ENCODE peak calls at places on chromosomes 6 and 20, in ten cellular contexts. One of them, this sample, is unnamed.

GRCh38 chr20:62936996-62937352 is 973 bp upstream of the GID8 start:
- DNase-seq in heart right ventricle: no peak
- DNase-seq in uterus: no peak
- DNase-seq in endodermal cell: no peak
- DNase-seq in thoracic aorta: no peak
- DNase-seq in cardiac muscle cell: peak; percentile 40
- DNase-seq in AG04450: peak; percentile 47
- DNase-seq in CD4-positive, alpha-beta memory T cell: no peak
- DNase-seq in hepatocyte: peak; percentile 63
- DNase-seq in CD8-positive, alpha-beta memory T cell: no peak
- DNase-seq in this sample: no peak

GRCh38 chr6:68638225-68638900 is 3.3 kb downstream of the ADGRB3 start:
- DNase-seq in CD8-positive, alpha-beta memory T cell: no peak
- DNase-seq in cardiac muscle cell: peak; percentile 76
- DNase-seq in endodermal cell: peak; percentile 51
- DNase-seq in heart right ventricle: peak; percentile 14
- DNase-seq in AG04450: peak; percentile 6
- DNase-seq in uterus: peak; percentile 35
- DNase-seq in thoracic aorta: no peak
- DNase-seq in CD4-positive, alpha-beta memory T cell: no peak
- DNase-seq in hepatocyte: peak; percentile 55
- DNase-seq in this sample: no peak

GRCh38 chr20:48734104-48734749 is 93.6 kb downstream of the PREX1 start:
- DNase-seq in heart right ventricle: no peak
- DNase-seq in AG04450: no peak
- DNase-seq in thoracic aorta: no peak
- DNase-seq in CD4-positive, alpha-beta memory T cell: no peak
- DNase-seq in cardiac muscle cell: no peak
- DNase-seq in hepatocyte: no peak
- DNase-seq in endodermal cell: no peak
- DNase-seq in CD8-positive, alpha-beta memory T cell: no peak
- DNase-seq in uterus: no peak
- DNase-seq in this sample: no peak

GRCh38 chr6:156507106-156507505 is 270.1 kb upstream of the ARID1B start:
- DNase-seq in endodermal cell: no peak
- DNase-seq in CD8-positive, alpha-beta memory T cell: no peak
- DNase-seq in CD4-positive, alpha-beta memory T cell: no peak
- DNase-seq in AG04450: no peak
- DNase-seq in thoracic aorta: no peak
- DNase-seq in uterus: no peak
- DNase-seq in cardiac muscle cell: no peak
- DNase-seq in hepatocyte: no peak
- DNase-seq in heart right ventricle: no peak
- DNase-seq in this sample: no peak

GRCh38 chr6:148964467-148964866 is 217.6 kb downstream of the UST start:
- DNase-seq in heart right ventricle: no peak
- DNase-seq in AG04450: no peak
- DNase-seq in cardiac muscle cell: no peak
- DNase-seq in thoracic aorta: no peak
- DNase-seq in CD8-positive, alpha-beta memory T cell: no peak
- DNase-seq in hepatocyte: no peak
- DNase-seq in endodermal cell: no peak
- DNase-seq in uterus: no peak
- DNase-seq in CD4-positive, alpha-beta memory T cell: no peak
- DNase-seq in this sample: no peak

GRCh38 chr6:122180132-122180531 is 219.3 kb upstream of the HSF2 start:
- DNase-seq in uterus: no peak
- DNase-seq in CD4-positive, alpha-beta memory T cell: no peak
- DNase-seq in AG04450: no peak
- DNase-seq in CD8-positive, alpha-beta memory T cell: no peak
- DNase-seq in hepatocyte: peak; percentile 26
- DNase-seq in endodermal cell: no peak
- DNase-seq in thoracic aorta: no peak
- DNase-seq in cardiac muscle cell: peak; percentile 4
- DNase-seq in heart right ventricle: no peak
- DNase-seq in this sample: no peak

GRCh38 chr6:39465539-39465938 is 143.0 kb upstream of the KCNK16 start:
- DNase-seq in CD4-positive, alpha-beta memory T cell: no peak
- DNase-seq in hepatocyte: no peak
- DNase-seq in cardiac muscle cell: no peak
- DNase-seq in endodermal cell: no peak
- DNase-seq in AG04450: no peak
- DNase-seq in heart right ventricle: no peak
- DNase-seq in uterus: no peak
- DNase-seq in thoracic aorta: no peak
- DNase-seq in CD8-positive, alpha-beta memory T cell: no peak
- DNase-seq in this sample: no peak

GRCh38 chr6:108942556-108943492 is 94.6 kb downstream of the ARMC2 start:
- DNase-seq in thoracic aorta: no peak
- DNase-seq in AG04450: no peak
- DNase-seq in hepatocyte: no peak
- DNase-seq in cardiac muscle cell: no peak
- DNase-seq in CD4-positive, alpha-beta memory T cell: peak; percentile 73
- DNase-seq in uterus: no peak
- DNase-seq in endodermal cell: no peak
- DNase-seq in CD8-positive, alpha-beta memory T cell: peak; percentile 67
- DNase-seq in heart right ventricle: no peak
- DNase-seq in this sample: no peak

GRCh38 chr6:90411292-90411781 is 114.7 kb upstream of the BACH2 start:
- DNase-seq in hepatocyte: peak; percentile 28
- DNase-seq in AG04450: no peak
- DNase-seq in CD4-positive, alpha-beta memory T cell: peak; percentile 51
- DNase-seq in endodermal cell: peak; percentile 64
- DNase-seq in heart right ventricle: no peak
- DNase-seq in cardiac muscle cell: no peak
- DNase-seq in uterus: no peak
- DNase-seq in thoracic aorta: no peak
- DNase-seq in CD8-positive, alpha-beta memory T cell: no peak
- DNase-seq in this sample: no peak

GRCh38 chr6:75813476-75814250 is 64.6 kb downstream of the MYO6 start:
- DNase-seq in CD8-positive, alpha-beta memory T cell: no peak
- DNase-seq in uterus: no peak
- DNase-seq in hepatocyte: no peak
- DNase-seq in cardiac muscle cell: no peak
- DNase-seq in heart right ventricle: no peak
- DNase-seq in thoracic aorta: no peak
- DNase-seq in endodermal cell: peak; percentile 68
- DNase-seq in CD4-positive, alpha-beta memory T cell: no peak
- DNase-seq in AG04450: no peak
- DNase-seq in this sample: no peak

GRCh38 chr6:140311146-140311545 is 936.7 kb upstream of the CITED2 start:
- DNase-seq in uterus: no peak
- DNase-seq in endodermal cell: no peak
- DNase-seq in AG04450: no peak
- DNase-seq in hepatocyte: no peak
- DNase-seq in heart right ventricle: no peak
- DNase-seq in thoracic aorta: no peak
- DNase-seq in cardiac muscle cell: no peak
- DNase-seq in CD4-positive, alpha-beta memory T cell: no peak
- DNase-seq in CD8-positive, alpha-beta memory T cell: no peak
- DNase-seq in this sample: no peak

GRCh38 chr6:19999319-20000191 is 162.4 kb downstream of the ID4 start:
- DNase-seq in thoracic aorta: no peak
- DNase-seq in CD8-positive, alpha-beta memory T cell: no peak
- DNase-seq in hepatocyte: no peak
- DNase-seq in heart right ventricle: no peak
- DNase-seq in cardiac muscle cell: no peak
- DNase-seq in CD4-positive, alpha-beta memory T cell: no peak
- DNase-seq in AG04450: no peak
- DNase-seq in endodermal cell: peak; percentile 60
- DNase-seq in uterus: no peak
- DNase-seq in this sample: no peak

GRCh38 chr20:24328901-24329300 is 140.5 kb upstream of the SYNDIG1 start:
- DNase-seq in thoracic aorta: no peak
- DNase-seq in cardiac muscle cell: peak; percentile 41
- DNase-seq in heart right ventricle: no peak
- DNase-seq in endodermal cell: no peak
- DNase-seq in CD4-positive, alpha-beta memory T cell: no peak
- DNase-seq in AG04450: no peak
- DNase-seq in CD8-positive, alpha-beta memory T cell: no peak
- DNase-seq in uterus: no peak
- DNase-seq in hepatocyte: no peak
- DNase-seq in this sample: no peak

GRCh38 chr6:43436577-43437282 is 9.4 kb downstream of the ABCC10 start:
- DNase-seq in AG04450: peak; percentile 10
- DNase-seq in thoracic aorta: no peak
- DNase-seq in CD8-positive, alpha-beta memory T cell: no peak
- DNase-seq in uterus: peak; percentile 48
- DNase-seq in hepatocyte: peak; percentile 89
- DNase-seq in endodermal cell: no peak
- DNase-seq in CD4-positive, alpha-beta memory T cell: no peak
- DNase-seq in cardiac muscle cell: peak; percentile 96
- DNase-seq in heart right ventricle: no peak
- DNase-seq in this sample: no peak

GRCh38 chr6:98787961-98788360 is 46.4 kb upstream of the POU3F2 start:
- DNase-seq in AG04450: no peak
- DNase-seq in thoracic aorta: no peak
- DNase-seq in CD4-positive, alpha-beta memory T cell: no peak
- DNase-seq in hepatocyte: peak; percentile 4
- DNase-seq in CD8-positive, alpha-beta memory T cell: no peak
- DNase-seq in cardiac muscle cell: no peak
- DNase-seq in uterus: no peak
- DNase-seq in endodermal cell: peak; percentile 72
- DNase-seq in heart right ventricle: no peak
- DNase-seq in this sample: no peak

GRCh38 chr6:31202259-31203166 is 32.0 kb upstream of the POU5F1 start:
- DNase-seq in AG04450: no peak
- DNase-seq in CD4-positive, alpha-beta memory T cell: no peak
- DNase-seq in cardiac muscle cell: no peak
- DNase-seq in endodermal cell: peak; percentile 47
- DNase-seq in CD8-positive, alpha-beta memory T cell: no peak
- DNase-seq in hepatocyte: peak; percentile 34
- DNase-seq in uterus: no peak
- DNase-seq in thoracic aorta: no peak
- DNase-seq in heart right ventricle: no peak
- DNase-seq in this sample: no peak

GRCh38 chr6:148523051-148523450 is 180.4 kb downstream of the SASH1 start:
- DNase-seq in hepatocyte: no peak
- DNase-seq in cardiac muscle cell: peak; percentile 72
- DNase-seq in CD8-positive, alpha-beta memory T cell: no peak
- DNase-seq in uterus: no peak
- DNase-seq in thoracic aorta: no peak
- DNase-seq in heart right ventricle: no peak
- DNase-seq in endodermal cell: no peak
- DNase-seq in CD4-positive, alpha-beta memory T cell: no peak
- DNase-seq in AG04450: no peak
- DNase-seq in this sample: no peak

DNA sequence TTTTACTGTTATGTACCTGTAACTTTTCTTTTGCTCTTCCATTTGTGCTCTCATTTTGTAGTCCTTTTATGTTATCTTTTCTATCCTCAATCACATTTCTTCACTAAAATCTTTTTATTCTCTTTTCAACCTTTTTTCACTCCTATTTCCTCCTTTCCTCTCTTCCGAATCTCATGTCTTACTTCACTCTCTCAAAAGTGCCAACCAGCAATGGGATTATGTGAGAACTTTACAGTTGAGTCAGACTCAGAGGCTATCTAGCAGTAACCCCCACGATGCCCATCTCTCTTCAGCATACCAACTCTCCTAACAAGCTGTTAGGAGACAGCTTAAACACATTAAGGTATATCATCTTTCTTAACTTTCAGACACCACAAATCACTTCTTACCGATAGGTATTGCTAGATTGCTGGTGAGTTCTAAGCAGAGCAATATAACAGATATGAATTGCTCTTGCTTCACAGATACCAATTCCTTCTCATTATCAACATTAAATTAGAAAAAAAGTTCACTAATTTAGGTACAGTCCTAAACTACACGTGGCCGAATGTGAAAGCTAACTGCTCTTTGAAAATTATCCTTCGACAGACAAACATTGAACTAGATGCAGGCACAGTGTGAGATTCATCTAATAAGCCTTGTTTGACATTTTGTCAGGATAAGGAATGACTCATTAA is 1.4 kb downstream of the FAM184A start:
- DNase-seq in cardiac muscle cell: no peak
- DNase-seq in CD4-positive, alpha-beta memory T cell: no peak
- DNase-seq in CD8-positive, alpha-beta memory T cell: no peak
- DNase-seq in heart right ventricle: no peak
- DNase-seq in AG04450: no peak
- DNase-seq in uterus: no peak
- DNase-seq in thoracic aorta: no peak
- DNase-seq in endodermal cell: no peak
- DNase-seq in hepatocyte: no peak
- DNase-seq in this sample: no peak
- H3K27ac ChIP-seq in cardiac muscle cell: no peak overlapping the region
- H3K27ac ChIP-seq in CD4-positive, alpha-beta memory T cell: peak overlapping the region; percentile 38
- H3K27ac ChIP-seq in CD8-positive, alpha-beta memory T cell: no peak overlapping the region
- H3K27ac ChIP-seq in heart right ventricle: no peak overlapping the region
- H3K27ac ChIP-seq in AG04450: no peak overlapping the region
- H3K27ac ChIP-seq in uterus: peak overlapping the region; percentile 68
- H3K27ac ChIP-seq in thoracic aorta: no peak overlapping the region
- H3K27ac ChIP-seq in endodermal cell: no peak overlapping the region
- H3K27ac ChIP-seq in hepatocyte: no peak overlapping the region
- H3K27ac ChIP-seq in this sample: peak overlapping the region; percentile 22

GRCh38 chr6:168472363-168472762 is 31.4 kb downstream of the SMOC2 start:
- DNase-seq in hepatocyte: no peak
- DNase-seq in endodermal cell: no peak
- DNase-seq in heart right ventricle: no peak
- DNase-seq in CD8-positive, alpha-beta memory T cell: no peak
- DNase-seq in CD4-positive, alpha-beta memory T cell: no peak
- DNase-seq in uterus: no peak
- DNase-seq in thoracic aorta: no peak
- DNase-seq in AG04450: no peak
- DNase-seq in cardiac muscle cell: no peak
- DNase-seq in this sample: no peak
- H3K27me3 ChIP-seq in hepatocyte: no peaks in the 10 kb centered on the region
- H3K27me3 ChIP-seq in endodermal cell: no peaks in the 10 kb centered on the region
- H3K27me3 ChIP-seq in heart right ventricle: peaks cover 55% of the 10 kb centered on the region
- H3K27me3 ChIP-seq in CD8-positive, alpha-beta memory T cell: no peaks in the 10 kb centered on the region
- H3K27me3 ChIP-seq in CD4-positive, alpha-beta memory T cell: no peaks in the 10 kb centered on the region
- H3K27me3 ChIP-seq in uterus: no peaks in the 10 kb centered on the region
- H3K27me3 ChIP-seq in thoracic aorta: no peaks in the 10 kb centered on the region
- H3K27me3 ChIP-seq in AG04450: no peaks in the 10 kb centered on the region
- H3K27me3 ChIP-seq in cardiac muscle cell: no peaks in the 10 kb centered on the region
- H3K27me3 ChIP-seq in this sample: no peaks in the 10 kb centered on the region

DNA sequence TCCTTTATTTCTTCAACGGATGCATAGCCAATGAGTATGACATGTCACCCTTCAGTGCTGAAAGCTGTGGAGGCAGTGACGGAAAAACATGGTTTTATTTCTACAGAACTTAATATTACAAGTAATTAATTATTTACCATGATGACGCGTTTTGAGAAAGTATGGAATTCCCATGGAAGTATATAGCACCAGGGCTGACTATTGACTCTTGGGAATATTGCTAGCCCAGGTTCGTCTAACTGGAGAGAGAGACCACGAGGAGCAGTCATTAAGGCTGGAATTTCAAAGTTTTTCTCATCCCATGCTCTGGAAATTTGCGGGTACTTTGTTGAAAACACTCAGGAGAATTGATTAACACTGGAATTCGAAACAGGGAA is 155.2 kb upstream of the PRSS16 start:
- DNase-seq in CD8-positive, alpha-beta memory T cell: peak; percentile 2
- DNase-seq in AG04450: no peak
- DNase-seq in endodermal cell: no peak
- DNase-seq in thoracic aorta: no peak
- DNase-seq in heart right ventricle: no peak
- DNase-seq in CD4-positive, alpha-beta memory T cell: no peak
- DNase-seq in hepatocyte: no peak
- DNase-seq in uterus: no peak
- DNase-seq in cardiac muscle cell: no peak
- DNase-seq in this sample: no peak
- H3K27ac ChIP-seq in CD8-positive, alpha-beta memory T cell: peak overlapping the region; percentile 29
- H3K27ac ChIP-seq in AG04450: no peak overlapping the region
- H3K27ac ChIP-seq in endodermal cell: no peak overlapping the region
- H3K27ac ChIP-seq in thoracic aorta: no peak overlapping the region
- H3K27ac ChIP-seq in heart right ventricle: no peak overlapping the region
- H3K27ac ChIP-seq in CD4-positive, alpha-beta memory T cell: no peak overlapping the region
- H3K27ac ChIP-seq in hepatocyte: no peak overlapping the region
- H3K27ac ChIP-seq in uterus: no peak overlapping the region
- H3K27ac ChIP-seq in cardiac muscle cell: no peak overlapping the region
- H3K27ac ChIP-seq in this sample: no peak overlapping the region

GRCh38 chr6:41549673-41550072 is 3.5 kb downstream of the FOXP4 start:
- DNase-seq in hepatocyte: no peak
- DNase-seq in endodermal cell: no peak
- DNase-seq in heart right ventricle: no peak
- DNase-seq in thoracic aorta: no peak
- DNase-seq in cardiac muscle cell: no peak
- DNase-seq in AG04450: no peak
- DNase-seq in uterus: no peak
- DNase-seq in CD8-positive, alpha-beta memory T cell: no peak
- DNase-seq in CD4-positive, alpha-beta memory T cell: no peak
- DNase-seq in this sample: no peak
- H3K27me3 ChIP-seq in hepatocyte: no peaks in the 10 kb centered on the region
- H3K27me3 ChIP-seq in endodermal cell: peaks cover 12% of the 10 kb centered on the region
- H3K27me3 ChIP-seq in heart right ventricle: peaks cover 14% of the 10 kb centered on the region
- H3K27me3 ChIP-seq in thoracic aorta: no peaks in the 10 kb centered on the region
- H3K27me3 ChIP-seq in cardiac muscle cell: peaks cover 8% of the 10 kb centered on the region
- H3K27me3 ChIP-seq in AG04450: peaks cover 4% of the 10 kb centered on the region
- H3K27me3 ChIP-seq in uterus: no peaks in the 10 kb centered on the region
- H3K27me3 ChIP-seq in CD8-positive, alpha-beta memory T cell: peaks cover 23% of the 10 kb centered on the region
- H3K27me3 ChIP-seq in CD4-positive, alpha-beta memory T cell: peaks cover 17% of the 10 kb centered on the region
- H3K27me3 ChIP-seq in this sample: no peaks in the 10 kb centered on the region